ENCODE peak calls at places on chromosomes 1 and 21, in four cellular contexts. A is prostate gland, L is heart left ventricle, K is transverse colon. J is an unnamed sample.
A peak's percentile ranks its signal among the peaks of the same experiment; 100 is the strongest.

GRCh38 chr1:83693409-83694126 is 305.4 kb downstream of the TTLL7 start:
- DNase-seq in A (no peak), L (no peak), K (no peak), J (no peak)

GRCh38 chr21:41715649-41716321 is 51.1 kb downstream of the RIPK4 start:
- DNase-seq in A (no peak), L (no peak), K (peak; percentile 73), J (peak; percentile 85)

GRCh38 chr1:215022204-215022603 is 60.3 kb upstream of the KCNK2 start:
- DNase-seq in A (no peak), L (no peak), K (no peak), J (no peak)

GRCh38 chr1:178094752-178095645 is 1.1 kb downstream of the RASAL2 start:
- DNase-seq in A (no peak), L (no peak), K (no peak), J (no peak)

GRCh38 chr1:218463194-218464156 is 118.3 kb downstream of the TGFB2 start:
- DNase-seq in A (no peak), L (peak; percentile 60), K (peak; percentile 20), J (no peak)

GRCh38 chr1:85245891-85246290 is 13.6 kb downstream of the C1orf52 start:
- DNase-seq in A (no peak), L (no peak), K (no peak), J (no peak)

GRCh38 chr1:112982853-112983539 is 27.0 kb upstream of the SLC16A1 start:
- DNase-seq in A (no peak), L (peak; percentile 54), K (no peak), J (no peak)

GRCh38 chr1:204680461-204680860 is 5.1 kb downstream of the LRRN2 start:
- DNase-seq in A (no peak), L (no peak), K (no peak), J (no peak)

GRCh38 chr21:16192900-16193299 is 463.1 kb downstream of the USP25 start:
- DNase-seq in A (no peak), L (no peak), K (no peak), J (no peak)

GRCh38 chr1:210129759-210130158 is 102.8 kb upstream of the SERTAD4 start:
- DNase-seq in A (no peak), L (no peak), K (no peak), J (no peak)

GRCh38 chr1:151611288-151611790 is 511 bp upstream of the SNX27 start:
- DNase-seq in A (peak; percentile 43), L (peak; percentile 8), K (peak; percentile 14), J (peak; percentile 58)

GRCh38 chr21:35128526-35128925 is 79.4 kb upstream of the RUNX1 start:
- DNase-seq in A (no peak), L (no peak), K (no peak), J (no peak)

GRCh38 chr1:9766759-9767442 is 56.9 kb downstream of the CLSTN1 start:
- DNase-seq in A (no peak), L (no peak), K (no peak), J (no peak)

GRCh38 chr1:22529901-22530621 is 33.2 kb upstream of the EPHA8 start:
- DNase-seq in A (no peak), L (peak; percentile 32), K (no peak), J (no peak)

GRCh38 chr21:22200378-22201092 is 1202.3 kb downstream of the NCAM2 start:
- DNase-seq in A (no peak), L (no peak), K (no peak), J (no peak)

GRCh38 chr1:84919461-84919970 is 26.5 kb upstream of the LPAR3 start:
- DNase-seq in A (no peak), L (no peak), K (no peak), J (no peak)

GRCh38 chr1:7845761-7846160 is 7.1 kb downstream of the UTS2 start:
- DNase-seq in A (no peak), L (no peak), K (no peak), J (no peak)

GRCh38 chr1:3590145-3590768 is 21.1 kb downstream of the MEGF6 start:
- DNase-seq in A (no peak), L (no peak), K (no peak), J (no peak)
- TF ChIP-seq POLR2A in A (no peak), L (no peak), K (no peak), J (no peak)

GRCh38 chr1:45473302-45473701 is 17.7 kb downstream of the TESK2 start:
- DNase-seq in A (no peak), L (no peak), K (no peak), J (no peak)
- H3K4me1 ChIP-seq in A (no peaks in the 10 kb centered on the region), L (no peaks in the 10 kb centered on the region), K (no peaks in the 10 kb centered on the region), J (no peaks in the 10 kb centered on the region)

GRCh38 chr1:25996966-25997758 is 701 bp downstream of the PAFAH2 start:
- DNase-seq in A (no peak), L (no peak), K (peak; percentile 46), J (no peak)
- TF ChIP-seq POLR2A in A (no peak), L (no peak), K (peak; percentile 52), J (peak; percentile 50)

DNA sequence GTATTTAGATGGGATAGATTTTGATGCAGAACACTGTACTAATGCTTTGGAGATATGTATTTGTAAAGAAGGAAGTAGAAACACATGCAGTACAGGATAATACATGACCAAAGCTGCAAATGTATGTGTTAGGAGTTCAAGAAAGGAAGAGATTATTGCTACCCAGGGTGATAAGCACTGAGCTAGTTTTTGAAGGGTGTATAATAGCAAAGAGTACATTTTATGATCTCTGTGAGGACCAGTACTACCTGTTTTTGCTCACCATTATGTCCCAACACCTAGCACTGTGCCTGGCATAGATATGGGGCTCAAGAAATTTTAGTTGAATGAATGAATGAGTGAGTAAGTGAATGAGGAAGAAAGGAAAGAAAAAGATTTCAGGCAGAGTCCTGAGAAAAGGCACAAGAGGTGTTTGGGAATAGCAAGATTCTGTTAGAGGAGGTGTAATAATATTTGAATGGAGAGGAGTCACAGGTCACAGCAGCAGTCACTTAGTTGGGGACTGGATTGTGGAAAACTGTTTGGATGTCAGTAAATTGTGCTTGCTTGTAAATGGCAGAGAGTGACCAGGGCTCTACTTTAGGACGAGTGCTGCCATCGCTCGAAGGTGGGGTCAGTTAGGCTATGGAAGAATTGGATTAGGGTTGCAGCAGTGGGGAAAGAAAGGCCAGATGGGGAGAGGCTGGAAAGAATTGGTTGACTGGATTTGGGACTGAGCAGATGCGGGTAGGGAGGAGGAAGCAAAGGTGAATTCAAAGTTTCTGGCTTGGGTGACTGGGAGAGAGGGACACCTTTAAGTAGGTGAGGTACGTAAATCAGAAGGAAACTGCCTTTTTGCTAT is 9.2 kb downstream of the CDC14A start:
- DNase-seq in A (no peak), L (no peak), K (no peak), J (no peak)
- H3K4me1 ChIP-seq in A (peaks cover 10% of the 10 kb centered on the region), L (peaks cover 44% of the 10 kb centered on the region), K (peaks cover 19% of the 10 kb centered on the region), J (no peaks in the 10 kb centered on the region)

DNA sequence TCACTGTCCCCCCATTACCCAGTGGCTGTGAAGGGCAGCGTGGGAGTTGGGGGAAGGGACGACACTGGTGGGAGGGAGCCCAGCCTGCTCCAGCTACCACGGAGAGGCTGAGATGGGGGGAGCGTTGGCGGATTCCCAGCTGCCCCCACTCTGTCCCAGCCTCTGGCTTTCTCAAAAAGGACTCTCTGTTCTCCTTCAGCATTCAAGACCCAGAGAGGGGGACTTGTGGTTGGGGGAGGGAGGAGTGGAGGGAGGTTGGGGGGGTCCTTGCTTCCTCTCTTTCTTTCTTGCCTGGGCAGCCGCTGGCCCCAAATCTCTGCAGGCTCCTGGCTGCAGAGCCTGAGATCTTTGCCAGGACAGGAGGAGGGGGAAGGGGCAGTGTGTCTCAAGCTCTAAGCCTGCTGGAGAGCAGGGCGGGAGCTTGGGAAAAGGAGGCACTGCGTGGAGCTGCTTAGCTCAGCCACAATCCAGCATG is 2.2 kb downstream of the ATP1A2 start:
- DNase-seq in A (no peak), L (peak; percentile 41), K (peak; percentile 22), J (no peak)
- TF ChIP-seq POLR2A in A (no peak), L (no peak), K (no peak), J (no peak)

DNA sequence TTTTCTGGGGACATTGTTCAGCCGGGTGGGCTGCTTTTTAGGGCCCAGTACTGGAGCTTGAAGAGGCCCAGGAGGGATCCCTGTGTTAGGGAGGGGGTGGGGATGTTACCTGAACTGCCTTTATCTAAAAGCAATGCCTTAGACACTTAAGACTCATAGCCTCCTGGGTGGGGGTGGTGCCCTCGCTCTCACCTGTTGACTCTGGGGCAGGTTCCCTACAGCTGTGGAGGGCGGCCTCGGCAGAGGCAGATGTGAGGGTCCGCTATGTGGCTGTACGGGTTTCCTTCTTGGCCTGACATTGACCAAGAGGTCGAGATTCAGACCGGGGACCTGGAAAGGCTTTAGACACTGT is 724 bp downstream of the INAVA start:
- DNase-seq in A (no peak), L (no peak), K (no peak), J (no peak)
- H3K4me1 ChIP-seq in A (no peaks in the 10 kb centered on the region), L (peaks cover 10% of the 10 kb centered on the region), K (peaks cover 62% of the 10 kb centered on the region), J (peaks cover 4% of the 10 kb centered on the region)